ENCODE peak calls at places on chromosomes 3 and 15, in ten cellular contexts. Z, H, J, S, L, O, Y, W, R and T are unnamed samples.

GRCh38 chr3:172616061-172616461 is 92.8 kb upstream of the TNFSF10 start:
- DNase-seq in H (no peak), W (peak), Y (no peak), R (no peak), J (no peak), Z (no peak), O (no peak), S (no peak), L (peak), T (no peak)

GRCh38 chr3:124845406-124845805 is 41.8 kb downstream of the ITGB5 start:
- DNase-seq in L (no peak), O (no peak), R (no peak), Y (peak), H (peak), S (no peak), Z (no peak), W (peak), J (no peak), T (peak)

GRCh38 chr15:77607894-77608261 is 24.8 kb downstream of the LINGO1 start:
- DNase-seq in R (no peak), S (no peak), Y (no peak), O (peak), Z (no peak), H (no peak), J (peak), L (no peak), W (no peak), T (no peak)

GRCh38 chr3:48320994-48321393 is 12.5 kb downstream of the SPINK8 start:
- DNase-seq in J (no peak), Z (no peak), L (no peak), H (no peak), R (no peak), S (no peak), O (no peak), Y (no peak), W (no peak), T (no peak)

GRCh38 chr3:96334779-96335178 is 479.6 kb upstream of the EPHA6 start:
- DNase-seq in S (no peak), H (no peak), Y (no peak), L (no peak), Z (no peak), R (no peak), J (no peak), W (no peak), O (no peak), T (no peak)

GRCh38 chr3:14131134-14131533 is 6.3 kb downstream of the TMEM43 start:
- DNase-seq in Z (no peak), R (no peak), S (no peak), H (no peak), J (no peak), W (no peak), O (no peak), Y (no peak), L (no peak), T (no peak)

GRCh38 chr3:69196876-69197275 is 74.5 kb upstream of the LMOD3 start:
- DNase-seq in Y (no peak), O (no peak), H (no peak), S (no peak), Z (no peak), W (no peak), J (no peak), L (peak), R (no peak), T (no peak)

GRCh38 chr3:171797265-171797679 is 13.0 kb downstream of the PLD1 start:
- DNase-seq in Z (no peak), W (no peak), L (peak), J (no peak), H (no peak), Y (no peak), R (no peak), S (no peak), O (no peak), T (no peak)

GRCh38 chr3:160224256-160224655 is 966 bp upstream of the C3orf80 start:
- DNase-seq in L (no peak), H (no peak), Y (no peak), Z (no peak), J (peak), S (no peak), W (no peak), O (no peak), R (no peak), T (no peak)

GRCh38 chr3:138195491-138195890 is 8.4 kb downstream of the ARMC8 start:
- DNase-seq in Z (peak), O (peak), W (no peak), J (no peak), Y (no peak), R (no peak), S (no peak), L (no peak), H (no peak), T (peak)

GRCh38 chr3:52831500-52832301 is 1.2 kb upstream of the ITIH4 start:
- DNase-seq in R (no peak), H (peak), O (peak), L (no peak), Y (peak), Z (no peak), S (no peak), J (no peak), W (peak), T (no peak)

GRCh38 chr15:81314378-81314777 is 9.6 kb downstream of the STARD5 start:
- DNase-seq in H (no peak), J (no peak), O (no peak), W (no peak), R (no peak), Z (no peak), L (no peak), S (no peak), Y (no peak), T (no peak)